ENCODE peak calls at places on chromosomes 6 and 20, in four cellular contexts. O, H, X and T are unnamed samples.

GRCh38 chr6:107348224-107348623 is 111.1 kb downstream of the PDSS2 start:
- DNase-seq in O (no peak), H (no peak), X (no peak), T (no peak)

GRCh38 chr6:166657531-166657930 is 30.5 kb upstream of the RPS6KA2 start:
- DNase-seq in O (no peak), H (no peak), X (no peak), T (no peak)

GRCh38 chr20:266604-267562 is 9.4 kb downstream of the DEFB132 start:
- DNase-seq in O (peak), H (peak), X (peak), T (no peak)

GRCh38 chr6:90537027-90537426 is 49.8 kb downstream of the MAP3K7 start:
- DNase-seq in O (no peak), H (no peak), X (no peak), T (no peak)

GRCh38 chr20:55211481-55211880 is 736.1 kb downstream of the DOK5 start:
- DNase-seq in O (no peak), H (no peak), X (no peak), T (no peak)

GRCh38 chr6:104527761-104528415 is 331.8 kb downstream of the HACE1 start:
- DNase-seq in O (no peak), H (no peak), X (no peak), T (no peak)

GRCh38 chr6:73375216-73375615 is 5.5 kb upstream of the OOEP start:
- DNase-seq in O (no peak), H (no peak), X (no peak), T (no peak)

GRCh38 chr6:22906091-22906549 is 336.8 kb downstream of the HDGFL1 start:
- DNase-seq in O (no peak), H (no peak), X (no peak), T (no peak)

GRCh38 chr20:49668181-49668877 is 45.3 kb downstream of the B4GALT5 start:
- DNase-seq in O (no peak), H (no peak), X (peak), T (no peak)

GRCh38 chr6:1312444-1313363 is 806 bp downstream of the FOXQ1 start:
- DNase-seq in O (peak), H (peak), X (peak), T (no peak)

GRCh38 chr20:24118781-24119175 is 130.2 kb upstream of the GGTLC1 start:
- DNase-seq in O (no peak), H (no peak), X (no peak), T (no peak)